ENCODE peak calls at places on chromosome 12, in five cellular contexts. One of them, this sample, is unnamed. For H3K27me3, the result is how much of the 10 kb centered on the place peaks cover.

GRCh38 chr12:53352331-53353258 is 16.4 kb upstream of the SP7 start:
- DNase-seq in astrocyte: peak
- DNase-seq in AG04450: peak
- DNase-seq in PC-3: peak
- DNase-seq in IMR-90: peak
- DNase-seq in this sample: peak

GRCh38 chr12:120361506-120362208 is 7.3 kb downstream of the MSI1 start:
- DNase-seq in astrocyte: peak
- DNase-seq in PC-3: no peak
- DNase-seq in AG04450: peak
- DNase-seq in IMR-90: peak
- DNase-seq in this sample: peak

GRCh38 chr12:49974231-49974675 is 1.5 kb downstream of the AQP6 start:
- DNase-seq in IMR-90: peak
- DNase-seq in PC-3: peak
- DNase-seq in AG04450: peak
- DNase-seq in astrocyte: peak
- DNase-seq in this sample: peak

GRCh38 chr12:63877693-63878092 is 33.2 kb downstream of the SRGAP1 start:
- DNase-seq in AG04450: no peak
- DNase-seq in IMR-90: no peak
- DNase-seq in astrocyte: no peak
- DNase-seq in PC-3: no peak
- DNase-seq in this sample: no peak

GRCh38 chr12:57452181-57452936 is 2.7 kb upstream of the INHBE start:
- DNase-seq in AG04450: peak
- DNase-seq in IMR-90: peak
- DNase-seq in astrocyte: peak
- DNase-seq in PC-3: peak
- DNase-seq in this sample: no peak

GRCh38 chr12:53051058-53051880 is 1.4 kb downstream of the TNS2 start:
- DNase-seq in astrocyte: no peak
- DNase-seq in PC-3: no peak
- DNase-seq in IMR-90: peak
- DNase-seq in AG04450: no peak
- DNase-seq in this sample: peak

GRCh38 chr12:69129564-69129963 is 109.8 kb upstream of the CPSF6 start:
- DNase-seq in PC-3: no peak
- DNase-seq in IMR-90: no peak
- DNase-seq in astrocyte: no peak
- DNase-seq in AG04450: no peak
- DNase-seq in this sample: no peak

GRCh38 chr12:102954143-102954542 is 3.3 kb upstream of the ASCL1 start:
- DNase-seq in IMR-90: no peak
- DNase-seq in astrocyte: no peak
- DNase-seq in AG04450: no peak
- DNase-seq in PC-3: no peak
- DNase-seq in this sample: no peak

GRCh38 chr12:29066061-29066588 is 83.0 kb upstream of the FAR2 start:
- DNase-seq in astrocyte: peak
- DNase-seq in AG04450: no peak
- DNase-seq in IMR-90: peak
- DNase-seq in PC-3: peak
- DNase-seq in this sample: peak

GRCh38 chr12:57160021-57160420 is 12.6 kb upstream of the LRP1-AS start:
- DNase-seq in IMR-90: no peak
- DNase-seq in AG04450: no peak
- DNase-seq in astrocyte: no peak
- DNase-seq in PC-3: no peak
- DNase-seq in this sample: no peak

GRCh38 chr12:7150356-7150755 is 20.2 kb downstream of the CLSTN3 start:
- DNase-seq in IMR-90: no peak
- DNase-seq in astrocyte: no peak
- DNase-seq in PC-3: no peak
- DNase-seq in AG04450: no peak
- DNase-seq in this sample: no peak

GRCh38 chr12:47900480-47901129 is 4.2 kb downstream of the VDR start:
- DNase-seq in AG04450: no peak
- DNase-seq in astrocyte: no peak
- DNase-seq in PC-3: peak
- DNase-seq in IMR-90: no peak
- DNase-seq in this sample: peak

GRCh38 chr12:117622741-117623140 is 261.3 kb upstream of the NOS1 start:
- DNase-seq in IMR-90: no peak
- DNase-seq in astrocyte: no peak
- DNase-seq in PC-3: peak
- DNase-seq in AG04450: no peak
- DNase-seq in this sample: peak

GRCh38 chr12:17076335-17076734 is 470.4 kb upstream of the LMO3 start:
- DNase-seq in AG04450: no peak
- DNase-seq in astrocyte: peak
- DNase-seq in IMR-90: no peak
- DNase-seq in PC-3: peak
- DNase-seq in this sample: peak

GRCh38 chr12:131007031-131007793 is 53.5 kb downstream of the ADGRD1 start:
- DNase-seq in PC-3: no peak
- DNase-seq in AG04450: no peak
- DNase-seq in astrocyte: no peak
- DNase-seq in IMR-90: no peak
- DNase-seq in this sample: no peak

GRCh38 chr12:83843531-83843930 is 1069.1 kb downstream of the SLC6A15 start:
- DNase-seq in PC-3: no peak
- DNase-seq in astrocyte: peak
- DNase-seq in IMR-90: no peak
- DNase-seq in AG04450: no peak
- DNase-seq in this sample: no peak

GRCh38 chr12:110846615-110847566 is at the start of gene CCDC63:
- DNase-seq in IMR-90: no peak
- DNase-seq in PC-3: peak
- DNase-seq in AG04450: no peak
- DNase-seq in astrocyte: peak
- DNase-seq in this sample: no peak
- TF ChIP-seq CTCF in IMR-90: peak
- TF ChIP-seq CTCF in PC-3: peak
- TF ChIP-seq CTCF in AG04450: peak
- TF ChIP-seq CTCF in astrocyte: peak
- TF ChIP-seq CTCF in this sample: peak

DNA sequence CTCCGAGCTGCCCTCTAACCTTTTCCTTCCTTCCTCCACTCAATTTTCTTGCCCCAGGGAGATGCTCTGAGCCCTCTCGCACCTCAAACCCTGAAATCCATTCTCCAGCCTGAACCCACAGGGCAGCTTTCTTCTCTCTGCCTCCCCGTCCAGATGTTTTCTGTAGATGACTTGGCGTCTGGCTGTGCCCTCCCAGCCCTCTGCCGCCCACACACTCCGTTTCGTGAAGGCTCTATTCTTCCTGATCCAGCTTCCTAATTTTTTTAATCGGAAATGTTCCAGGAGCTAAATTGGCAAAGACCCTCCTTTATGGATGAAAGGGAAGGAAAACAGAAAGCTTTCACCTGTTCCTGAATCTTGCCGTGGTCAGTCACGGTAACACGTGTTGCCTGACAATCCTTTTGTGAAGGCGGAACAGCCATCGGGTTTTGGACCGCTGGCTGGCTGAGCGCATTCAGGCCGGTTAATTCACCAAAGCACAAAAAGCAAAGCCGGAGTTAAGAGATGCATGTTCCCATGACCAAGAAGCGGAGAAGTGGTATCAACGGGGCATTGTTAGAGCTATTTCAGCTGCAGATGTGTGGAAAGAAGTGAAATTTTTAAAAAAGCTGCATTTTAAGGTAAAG is 70.2 kb upstream of the FBRSL1 start:
- DNase-seq in astrocyte: no peak
- DNase-seq in AG04450: no peak
- DNase-seq in IMR-90: no peak
- DNase-seq in PC-3: no peak
- DNase-seq in this sample: no peak
- H3K27me3 ChIP-seq in astrocyte: under half
- H3K27me3 ChIP-seq in AG04450: under half
- H3K27me3 ChIP-seq in IMR-90: under half
- H3K27me3 ChIP-seq in PC-3: under half
- H3K27me3 ChIP-seq in this sample: under half

GRCh38 chr12:9742665-9743064 is 9.8 kb upstream of the CLECL1 start:
- DNase-seq in PC-3: no peak
- DNase-seq in IMR-90: no peak
- DNase-seq in AG04450: no peak
- DNase-seq in astrocyte: no peak
- DNase-seq in this sample: no peak

GRCh38 chr12:9736931-9737705 is 4.2 kb upstream of the CLECL1 start:
- DNase-seq in AG04450: no peak
- DNase-seq in IMR-90: no peak
- DNase-seq in astrocyte: no peak
- DNase-seq in PC-3: no peak
- DNase-seq in this sample: no peak

GRCh38 chr12:9741726-9742125 is 8.8 kb upstream of the CLECL1 start:
- DNase-seq in AG04450: no peak
- DNase-seq in astrocyte: no peak
- DNase-seq in PC-3: no peak
- DNase-seq in IMR-90: no peak
- DNase-seq in this sample: no peak

GRCh38 chr12:9735601-9736000 is 2.7 kb upstream of the CLECL1 start:
- DNase-seq in IMR-90: no peak
- DNase-seq in AG04450: no peak
- DNase-seq in PC-3: no peak
- DNase-seq in astrocyte: no peak
- DNase-seq in this sample: no peak

DNA sequence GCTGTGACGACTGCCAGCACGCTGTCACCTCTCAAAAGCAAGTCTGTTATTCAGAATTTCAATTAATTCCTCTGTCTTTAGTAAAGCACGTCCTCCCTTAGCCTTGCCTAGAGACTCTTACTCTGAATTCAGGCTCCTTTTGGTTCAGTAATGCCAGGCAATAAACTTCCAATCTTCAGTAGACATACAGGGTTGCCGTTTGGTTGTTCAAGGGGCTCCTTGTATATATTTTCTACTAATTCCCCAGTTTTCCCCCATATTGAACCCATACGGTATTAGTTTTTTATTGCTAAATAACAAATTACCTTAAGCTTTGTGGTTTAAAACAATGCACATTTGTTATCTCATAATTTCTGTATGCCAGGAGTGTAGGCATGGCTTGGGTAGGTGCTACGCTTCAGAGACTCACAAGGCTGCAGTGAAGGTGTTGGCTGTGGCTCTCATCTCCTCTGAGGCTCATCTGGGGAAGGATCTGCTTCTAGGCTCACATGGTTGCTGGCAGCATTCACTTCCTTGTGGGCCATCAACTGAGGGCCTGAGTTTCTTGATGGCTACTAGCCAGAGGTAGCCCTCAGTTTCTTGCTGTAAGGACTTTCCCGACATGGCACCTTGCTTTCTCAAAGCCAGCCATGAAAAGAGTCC is 7.3 kb upstream of the CLECL1 start:
- DNase-seq in astrocyte: no peak
- DNase-seq in AG04450: no peak
- DNase-seq in IMR-90: no peak
- DNase-seq in PC-3: no peak
- DNase-seq in this sample: no peak
- H3K4me3 ChIP-seq in astrocyte: no peak
- H3K4me3 ChIP-seq in AG04450: peak
- H3K4me3 ChIP-seq in IMR-90: no peak
- H3K4me3 ChIP-seq in PC-3: no peak
- H3K4me3 ChIP-seq in this sample: peak

DNA sequence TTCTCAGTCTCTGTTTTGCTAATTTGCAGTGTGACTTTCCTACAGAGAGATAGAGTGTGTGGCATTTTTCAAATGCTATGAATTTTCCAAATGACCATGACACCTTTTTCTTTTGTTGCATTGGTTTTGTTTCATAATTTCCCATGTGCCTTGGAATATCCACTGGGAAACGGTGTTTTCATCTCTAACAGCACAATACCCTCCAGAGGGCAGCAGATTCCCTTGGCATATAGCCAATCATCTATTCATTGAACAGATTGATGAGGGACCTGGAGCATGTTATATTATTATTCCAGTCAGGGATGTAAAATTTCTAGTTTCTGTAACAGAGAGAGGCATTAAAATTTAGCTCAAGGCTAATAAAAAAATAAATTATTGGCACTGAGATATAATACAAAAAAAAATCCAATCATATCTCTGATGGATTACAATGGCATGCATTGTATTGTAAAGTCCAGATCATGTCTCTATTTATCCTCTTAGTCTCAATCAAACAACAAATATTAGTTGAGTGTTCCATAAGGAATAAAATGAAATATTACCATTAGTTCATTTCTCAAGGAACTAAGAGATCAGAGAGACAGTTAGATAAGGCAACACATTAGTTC is 29.6 kb upstream of the NTN4 start:
- DNase-seq in IMR-90: peak
- DNase-seq in astrocyte: peak
- DNase-seq in AG04450: peak
- DNase-seq in PC-3: peak
- DNase-seq in this sample: peak
- TF ChIP-seq CTCF in IMR-90: peak
- TF ChIP-seq CTCF in astrocyte: peak
- TF ChIP-seq CTCF in AG04450: peak
- TF ChIP-seq CTCF in PC-3: peak
- TF ChIP-seq CTCF in this sample: peak

GRCh38 chr12:253116-253831 is 9.4 kb downstream of the SLC6A13 start:
- DNase-seq in astrocyte: no peak
- DNase-seq in AG04450: no peak
- DNase-seq in IMR-90: no peak
- DNase-seq in PC-3: no peak
- DNase-seq in this sample: no peak
- H3K27me3 ChIP-seq in astrocyte: under half
- H3K27me3 ChIP-seq in AG04450: under half
- H3K27me3 ChIP-seq in IMR-90: under half
- H3K27me3 ChIP-seq in PC-3: under half
- H3K27me3 ChIP-seq in this sample: under half